ENCODE peak calls at places on chromosome 20, in seven cellular contexts. K is astrocyte of the cerebellum, M is GM10248, A is neural crest cell, S is neural progenitor cell, D is heart left ventricle, Q is AG09309. N is an unnamed sample.

GRCh38 chr20:47008842-47009518 is 114.3 kb downstream of the EYA2 start:
- DNase-seq in S (no peak), D (no peak), K (no peak), Q (no peak), M (no peak), A (no peak), N (no peak)

GRCh38 chr20:991850-992249 is 10.3 kb downstream of the RSPO4 start:
- DNase-seq in D (no peak), S (no peak), Q (no peak), A (no peak), K (no peak), M (no peak), N (no peak)

GRCh38 chr20:53990768-53991472 is 79.5 kb downstream of the BCAS1 start:
- DNase-seq in K (no peak), S (no peak), A (no peak), M (no peak), Q (no peak), D (no peak), N (no peak)

GRCh38 chr20:14644698-14645097 is 307.3 kb upstream of the FLRT3 start:
- DNase-seq in K (no peak), A (no peak), S (no peak), M (no peak), D (no peak), Q (no peak), N (no peak)

GRCh38 chr20:57582432-57583288 is 21.8 kb downstream of the PCK1 start:
- DNase-seq in K (no peak), M (no peak), A (peak), S (peak), Q (no peak), D (peak), N (no peak)

GRCh38 chr20:10094566-10095173 is 59.9 kb downstream of the ANKEF1 start:
- DNase-seq in Q (no peak), A (no peak), M (no peak), S (no peak), K (no peak), D (no peak), N (no peak)

GRCh38 chr20:38001173-38001875 is 31.9 kb downstream of the TTI1 start:
- DNase-seq in Q (peak), M (no peak), D (no peak), S (no peak), A (no peak), K (no peak), N (no peak)

GRCh38 chr20:57237006-57237953 is 29.2 kb downstream of the BMP7 start:
- DNase-seq in Q (peak), A (no peak), S (no peak), M (no peak), D (no peak), K (no peak), N (no peak)

GRCh38 chr20:5080384-5080877 is 39.3 kb downstream of the PCNA start:
- DNase-seq in K (no peak), D (peak), A (no peak), M (no peak), Q (peak), S (no peak), N (no peak)

GRCh38 chr20:29497261-29497671 is 1760.2 kb upstream of the DEFB115 start:
- DNase-seq in D (no peak), K (no peak), S (no peak), M (peak), A (no peak), Q (no peak), N (peak)

DNA sequence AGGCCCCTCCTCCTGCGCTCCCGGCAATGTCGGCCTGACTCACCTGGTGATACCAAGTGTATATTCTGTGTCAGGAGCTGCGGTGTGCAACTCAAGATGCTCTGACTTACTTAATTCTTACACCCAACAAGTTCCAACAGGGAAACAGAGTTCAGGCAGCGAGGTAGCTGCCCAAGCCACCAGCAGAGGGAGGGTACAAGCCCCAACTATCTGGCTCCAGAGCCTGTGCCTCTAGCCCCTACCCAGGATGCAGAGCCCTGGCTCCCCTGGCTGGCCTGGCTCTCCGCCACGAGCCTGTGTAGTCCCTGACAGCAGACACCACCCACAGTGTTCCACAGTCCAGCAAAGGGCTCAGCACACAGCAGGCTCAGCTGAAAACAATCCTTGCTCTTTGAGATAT is 34.9 kb downstream of the C20orf203 start:
- DNase-seq in K (no peak), Q (no peak), D (peak), M (no peak), A (no peak), S (peak), N (no peak)
- TF ChIP-seq CTCF in K (peak), Q (no peak), D (no peak), M (no peak), A (peak), S (peak), N (no peak)

GRCh38 chr20:16864069-16864468 is 115.9 kb downstream of the OTOR start:
- DNase-seq in A (no peak), M (peak), Q (no peak), K (no peak), D (no peak), S (no peak), N (no peak)
- TF ChIP-seq CTCF in A (no peak), M (no peak), Q (no peak), K (no peak), D (no peak), S (no peak), N (no peak)

DNA sequence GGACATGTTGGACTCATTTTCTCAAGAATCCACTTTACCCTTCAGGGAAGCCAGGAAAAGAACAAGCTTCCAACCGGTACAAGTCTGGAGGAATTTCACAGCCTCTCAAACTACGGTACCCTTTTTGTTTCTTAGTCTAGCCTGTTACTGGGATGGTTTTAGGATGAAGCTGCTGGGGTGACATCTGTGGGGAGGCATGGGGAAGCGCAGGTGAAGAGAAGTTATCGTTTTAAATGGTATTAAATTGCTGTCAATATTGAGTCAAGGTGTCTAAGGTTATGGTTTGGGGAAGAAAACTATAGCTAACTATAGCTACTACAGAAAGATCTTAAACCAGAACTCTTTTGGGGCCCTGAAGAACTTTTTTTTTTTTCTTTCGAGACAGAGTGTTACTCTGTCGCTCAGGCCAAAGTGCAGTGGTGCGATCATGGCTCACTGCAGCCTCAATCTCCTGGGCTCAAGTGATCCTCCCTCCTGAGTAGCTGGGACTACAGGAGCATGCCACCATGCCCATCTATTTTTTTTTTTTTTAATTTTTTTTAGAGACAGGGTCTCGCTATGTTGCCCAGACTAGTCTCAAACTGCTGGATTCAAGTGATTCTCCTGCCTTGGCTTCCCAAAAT is 128.7 kb downstream of the RIN2 start:
- DNase-seq in M (no peak), A (no peak), K (no peak), Q (no peak), D (no peak), S (peak), N (no peak)
- TF ChIP-seq CTCF in M (no peak), A (no peak), K (peak), Q (peak), D (peak), S (peak), N (no peak)

DNA sequence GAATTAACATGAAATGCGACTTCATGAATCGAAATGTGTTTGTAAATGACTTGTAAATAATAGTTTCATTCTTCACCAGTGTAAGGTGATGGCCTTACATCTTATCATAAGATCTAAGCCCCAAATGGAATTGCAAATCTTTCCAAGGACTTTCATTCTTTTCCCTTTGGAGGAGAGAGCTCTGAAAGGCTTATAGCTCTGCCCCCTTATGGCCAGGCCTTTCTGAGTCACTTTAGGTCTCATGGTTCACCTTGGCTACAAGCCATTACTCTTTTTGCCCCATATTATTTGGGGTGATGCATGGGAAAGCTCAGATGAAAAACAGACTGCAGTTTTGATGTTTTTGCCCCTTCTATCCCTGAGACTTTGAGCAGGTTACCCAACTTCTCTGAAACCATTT is 209.1 kb upstream of the BMP2 start:
- DNase-seq in S (peak), K (no peak), D (no peak), A (no peak), M (no peak), Q (no peak), N (no peak)
- TF ChIP-seq CTCF in S (peak), K (no peak), D (no peak), A (no peak), M (no peak), Q (no peak), N (no peak)

GRCh38 chr20:8386991-8387390 is 254.9 kb downstream of the PLCB1 start:
- DNase-seq in S (no peak), D (no peak), M (no peak), Q (no peak), A (no peak), K (no peak), N (no peak)

GRCh38 chr20:8390500-8390899 is 258.4 kb downstream of the PLCB1 start:
- DNase-seq in M (no peak), A (no peak), S (no peak), D (no peak), K (no peak), Q (no peak), N (no peak)

GRCh38 chr20:8388146-8388545 is 256.1 kb downstream of the PLCB1 start:
- DNase-seq in M (no peak), S (no peak), Q (peak), D (no peak), A (no peak), K (peak), N (no peak)

GRCh38 chr20:8388707-8389106 is 256.6 kb downstream of the PLCB1 start:
- DNase-seq in M (no peak), S (no peak), A (no peak), D (no peak), K (peak), Q (no peak), N (no peak)

DNA sequence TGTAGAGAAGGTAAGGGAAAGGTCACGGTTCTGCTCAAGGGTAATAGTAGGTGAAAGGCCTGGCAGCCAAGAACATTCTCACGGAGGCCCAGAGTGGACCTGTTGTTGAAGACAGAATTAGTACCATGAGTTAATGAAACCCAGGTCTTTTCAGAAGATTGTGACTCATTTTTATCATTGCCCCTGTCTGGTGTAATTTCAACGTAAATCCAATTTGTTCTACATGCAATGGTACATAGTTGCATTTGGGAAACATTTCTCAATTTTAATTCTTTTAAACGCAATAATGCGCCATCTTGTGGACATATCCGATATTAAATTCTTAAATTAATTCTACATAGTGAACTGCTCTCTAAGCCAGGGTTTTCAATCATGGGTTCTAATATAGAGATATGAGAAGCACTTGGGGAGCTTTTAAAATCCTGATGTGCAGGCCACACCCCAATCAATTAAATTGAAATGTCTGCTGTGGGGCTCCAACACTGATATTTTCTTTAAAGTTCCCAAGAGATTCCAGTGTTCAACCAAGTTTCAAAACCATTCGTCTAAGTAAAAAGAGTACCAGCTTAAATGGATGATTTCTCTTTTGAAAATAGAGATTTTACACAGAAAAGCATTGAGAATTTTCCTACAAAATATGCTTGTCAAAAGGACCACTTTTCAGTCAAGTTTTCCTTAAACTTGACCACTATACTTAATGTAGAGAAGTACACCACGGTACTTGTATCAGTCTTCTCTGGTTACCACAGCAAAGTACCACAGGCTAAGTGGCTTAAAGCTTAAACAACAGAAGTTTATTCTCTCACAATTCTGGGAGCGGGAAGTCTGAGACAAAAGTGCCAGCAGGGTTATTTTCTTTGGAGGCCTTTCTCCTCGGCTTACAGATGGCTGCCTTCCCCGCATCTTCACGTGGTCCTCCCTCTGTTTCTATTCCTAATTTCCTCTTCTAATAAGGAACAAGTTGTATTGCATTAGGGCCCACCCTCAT is 257.6 kb downstream of the PLCB1 start:
- DNase-seq in D (no peak), Q (no peak), S (peak), K (peak), M (peak), A (no peak), N (no peak)
- TF ChIP-seq CTCF in D (peak), Q (peak), S (peak), K (no peak), M (no peak), A (peak), N (peak)

GRCh38 chr20:22821826-22822225 is 213.3 kb upstream of the SSTR4 start:
- DNase-seq in Q (no peak), A (no peak), D (no peak), M (no peak), S (no peak), K (no peak), N (peak)

GRCh38 chr20:22821081-22821480 is 214.0 kb upstream of the SSTR4 start:
- DNase-seq in S (no peak), M (no peak), D (no peak), A (no peak), K (no peak), Q (no peak), N (no peak)

GRCh38 chr20:22816016-22816415 is 219.1 kb upstream of the SSTR4 start:
- DNase-seq in Q (no peak), S (peak), M (no peak), A (no peak), K (no peak), D (no peak), N (no peak)

GRCh38 chr20:22819134-22819533 is 216.0 kb upstream of the SSTR4 start:
- DNase-seq in M (no peak), K (no peak), Q (no peak), D (no peak), A (no peak), S (no peak), N (no peak)

GRCh38 chr20:22819784-22820183 is 215.3 kb upstream of the SSTR4 start:
- DNase-seq in A (no peak), D (no peak), M (no peak), S (no peak), Q (no peak), K (no peak), N (no peak)
- TF ChIP-seq CTCF in A (no peak), D (no peak), M (no peak), S (no peak), Q (no peak), K (no peak), N (no peak)

N was measured in GM13976.